ENCODE peak calls at places on chromosomes 12 and 14, in eight cellular contexts. N, Q, A, C, U, B, V and T are unnamed samples.

GRCh38 chr12:114679942-114680341 is 4.0 kb downstream of the TBX3 start:
- DNase-seq in A (no peak), Q (no peak), C (no peak), B (no peak), V (no peak), N (no peak), U (no peak), T (no peak)

GRCh38 chr12:130715996-130716917 is at the start of gene RIMBP2:
- DNase-seq in C (no peak), B (no peak), U (no peak), A (no peak), Q (no peak), V (no peak), N (peak; percentile 60), T (no peak)

GRCh38 chr12:89880695-89881350 is 172.2 kb upstream of the ATP2B1 start:
- DNase-seq in N (no peak), A (no peak), Q (no peak), C (peak; percentile 22), B (peak; percentile 9), U (peak; percentile 58), V (peak; percentile 54), T (peak; percentile 23)

GRCh38 chr12:52454411-52455201 is 2.7 kb upstream of the KRT6B start:
- DNase-seq in U (no peak), C (no peak), V (no peak), N (peak; percentile 79), Q (no peak), B (no peak), A (peak; percentile 28), T (no peak)

GRCh38 chr14:95480109-95480886 is 36.2 kb downstream of the SYNE3 start:
- DNase-seq in N (no peak), V (peak; percentile 40), U (peak; percentile 61), Q (peak; percentile 36), B (no peak), A (no peak), C (no peak), T (no peak)

GRCh38 chr14:104237651-104238423 is 99.5 kb downstream of the KIF26A start:
- DNase-seq in B (no peak), A (no peak), U (no peak), N (no peak), Q (no peak), C (no peak), V (no peak), T (no peak)

GRCh38 chr12:43969882-43970281 is 134.0 kb downstream of the TMEM117 start:
- DNase-seq in B (no peak), N (peak; percentile 91), Q (no peak), V (no peak), C (no peak), U (no peak), A (peak; percentile 24), T (no peak)

GRCh38 chr12:3872800-3873636 is at the start of gene PARP11:
- DNase-seq in C (peak; percentile 93), A (peak; percentile 70), U (peak; percentile 90), N (peak; percentile 85), V (peak; percentile 98), Q (peak; percentile 91), B (peak; percentile 96), T (peak; percentile 96)

GRCh38 chr12:65656904-65657351 is 167.4 kb upstream of the HMGA2 start:
- DNase-seq in V (no peak), C (no peak), U (no peak), N (peak; percentile 99), Q (no peak), B (no peak), A (peak; percentile 97), T (no peak)

GRCh38 chr12:132325733-132326130 is 3.7 kb downstream of the GALNT9 start:
- DNase-seq in C (no peak), N (no peak), Q (no peak), V (no peak), B (no peak), U (no peak), A (no peak), T (no peak)

GRCh38 chr12:473863-474577 is 14.3 kb downstream of the B4GALNT3 start:
- DNase-seq in V (no peak), Q (no peak), A (no peak), B (no peak), C (no peak), U (no peak), N (no peak), T (no peak)

GRCh38 chr12:3747543-3747942 is 5.4 kb downstream of the CRACR2A start:
- DNase-seq in V (no peak), U (no peak), B (no peak), N (no peak), A (no peak), Q (no peak), C (no peak), T (no peak)

GRCh38 chr12:93626160-93626559 is 51.0 kb upstream of the CRADD start:
- DNase-seq in B (no peak), Q (no peak), A (no peak), C (no peak), U (no peak), V (no peak), N (peak; percentile 68), T (no peak)

GRCh38 chr14:69049675-69050074 is 70.6 kb upstream of the ACTN1 start:
- DNase-seq in V (no peak), C (no peak), A (no peak), Q (no peak), U (no peak), B (no peak), N (peak; percentile 67), T (no peak)

GRCh38 chr14:56814468-56815074 is 4.3 kb upstream of the OTX2 start:
- DNase-seq in V (no peak), A (no peak), Q (no peak), C (no peak), U (no peak), N (no peak), B (no peak), T (no peak)

GRCh38 chr14:65168840-65169239 is 66.5 kb upstream of the MAX start:
- DNase-seq in C (no peak), B (no peak), V (no peak), N (peak; percentile 73), A (peak; percentile 37), U (peak; percentile 28), Q (no peak), T (no peak)

GRCh38 chr12:81859521-81859920 is 100.4 kb upstream of the PPFIA2 start:
- DNase-seq in N (peak; percentile 37), A (no peak), Q (no peak), B (no peak), U (no peak), C (no peak), V (no peak), T (no peak)

GRCh38 chr12:4960030-4960429 is 50.3 kb downstream of the KCNA1 start:
- DNase-seq in N (no peak), Q (no peak), B (no peak), U (no peak), A (no peak), C (no peak), V (no peak), T (no peak)

GRCh38 chr12:12513416-12514006 is 49.2 kb downstream of the DUSP16 start:
- DNase-seq in N (no peak), B (no peak), U (no peak), V (no peak), C (no peak), Q (no peak), A (no peak), T (no peak)